ENCODE peak calls at places on chromosomes 5 and 9, in four cellular contexts. One of them, this sample, is unnamed.

GRCh38 chr5:131505237-131505908 is 129.7 kb downstream of the RAPGEF6 start:
- DNase-seq in HepG2: no peak
- DNase-seq in K562: no peak
- DNase-seq in GM12878: no peak
- DNase-seq in this sample: no peak

GRCh38 chr5:95620870-95621838 is 1.3 kb downstream of the GPR150 start:
- DNase-seq in HepG2: no peak
- DNase-seq in K562: no peak
- DNase-seq in GM12878: no peak
- DNase-seq in this sample: no peak

GRCh38 chr9:126794441-126794840 is 10.4 kb upstream of the ZBTB43 start:
- DNase-seq in HepG2: no peak
- DNase-seq in K562: no peak
- DNase-seq in GM12878: no peak
- DNase-seq in this sample: no peak

GRCh38 chr9:105835721-105836120 is 141.4 kb downstream of the TMEM38B start:
- DNase-seq in HepG2: no peak
- DNase-seq in K562: no peak
- DNase-seq in GM12878: no peak
- DNase-seq in this sample: no peak

GRCh38 chr5:25345240-25345771 is 700.5 kb upstream of the CDH10 start:
- DNase-seq in HepG2: no peak
- DNase-seq in K562: no peak
- DNase-seq in GM12878: no peak
- DNase-seq in this sample: no peak

GRCh38 chr5:122492675-122493074 is 180.6 kb downstream of the SNCAIP start:
- DNase-seq in HepG2: no peak
- DNase-seq in K562: peak
- DNase-seq in GM12878: no peak
- DNase-seq in this sample: peak

GRCh38 chr5:143316844-143317631 is 86.4 kb downstream of the NR3C1 start:
- DNase-seq in HepG2: no peak
- DNase-seq in K562: peak
- DNase-seq in GM12878: no peak
- DNase-seq in this sample: no peak

GRCh38 chr5:1093361-1093760 is 18.5 kb downstream of the SLC12A7 start:
- DNase-seq in HepG2: no peak
- DNase-seq in K562: no peak
- DNase-seq in GM12878: no peak
- DNase-seq in this sample: no peak

GRCh38 chr9:84277646-84278045 is 62.9 kb downstream of the SLC28A3 start:
- DNase-seq in HepG2: no peak
- DNase-seq in K562: no peak
- DNase-seq in GM12878: no peak
- DNase-seq in this sample: no peak

GRCh38 chr9:110316255-110316921 is 21.3 kb downstream of the TXNDC8 start:
- DNase-seq in HepG2: no peak
- DNase-seq in K562: no peak
- DNase-seq in GM12878: no peak
- DNase-seq in this sample: no peak

GRCh38 chr9:18718393-18718792 is 244.4 kb downstream of the ADAMTSL1 start:
- DNase-seq in HepG2: no peak
- DNase-seq in K562: no peak
- DNase-seq in GM12878: no peak
- DNase-seq in this sample: no peak

GRCh38 chr5:179375236-179375685 is 30.0 kb upstream of the ADAMTS2 start:
- DNase-seq in HepG2: no peak
- DNase-seq in K562: no peak
- DNase-seq in GM12878: no peak
- DNase-seq in this sample: no peak

GRCh38 chr5:10202089-10202753 is 47.5 kb downstream of the ATPSCKMT start:
- DNase-seq in HepG2: no peak
- DNase-seq in K562: no peak
- DNase-seq in GM12878: no peak
- DNase-seq in this sample: no peak

GRCh38 chr5:106401561-106401960 is 1269.2 kb downstream of the EFNA5 start:
- DNase-seq in HepG2: no peak
- DNase-seq in K562: no peak
- DNase-seq in GM12878: no peak
- DNase-seq in this sample: no peak

GRCh38 chr9:129026442-129027223 is 1.5 kb downstream of the SH3GLB2 start:
- DNase-seq in HepG2: peak
- DNase-seq in K562: peak
- DNase-seq in GM12878: no peak
- DNase-seq in this sample: no peak

GRCh38 chr9:129023908-129024233 is 4.3 kb downstream of the SH3GLB2 start:
- DNase-seq in HepG2: no peak
- DNase-seq in K562: no peak
- DNase-seq in GM12878: no peak
- DNase-seq in this sample: no peak

GRCh38 chr9:129021091-129021490 is 7.0 kb downstream of the SH3GLB2 start:
- DNase-seq in HepG2: no peak
- DNase-seq in K562: no peak
- DNase-seq in GM12878: peak
- DNase-seq in this sample: no peak

GRCh38 chr9:129022037-129022436 is 6.1 kb downstream of the SH3GLB2 start:
- DNase-seq in HepG2: no peak
- DNase-seq in K562: no peak
- DNase-seq in GM12878: no peak
- DNase-seq in this sample: no peak

DNA sequence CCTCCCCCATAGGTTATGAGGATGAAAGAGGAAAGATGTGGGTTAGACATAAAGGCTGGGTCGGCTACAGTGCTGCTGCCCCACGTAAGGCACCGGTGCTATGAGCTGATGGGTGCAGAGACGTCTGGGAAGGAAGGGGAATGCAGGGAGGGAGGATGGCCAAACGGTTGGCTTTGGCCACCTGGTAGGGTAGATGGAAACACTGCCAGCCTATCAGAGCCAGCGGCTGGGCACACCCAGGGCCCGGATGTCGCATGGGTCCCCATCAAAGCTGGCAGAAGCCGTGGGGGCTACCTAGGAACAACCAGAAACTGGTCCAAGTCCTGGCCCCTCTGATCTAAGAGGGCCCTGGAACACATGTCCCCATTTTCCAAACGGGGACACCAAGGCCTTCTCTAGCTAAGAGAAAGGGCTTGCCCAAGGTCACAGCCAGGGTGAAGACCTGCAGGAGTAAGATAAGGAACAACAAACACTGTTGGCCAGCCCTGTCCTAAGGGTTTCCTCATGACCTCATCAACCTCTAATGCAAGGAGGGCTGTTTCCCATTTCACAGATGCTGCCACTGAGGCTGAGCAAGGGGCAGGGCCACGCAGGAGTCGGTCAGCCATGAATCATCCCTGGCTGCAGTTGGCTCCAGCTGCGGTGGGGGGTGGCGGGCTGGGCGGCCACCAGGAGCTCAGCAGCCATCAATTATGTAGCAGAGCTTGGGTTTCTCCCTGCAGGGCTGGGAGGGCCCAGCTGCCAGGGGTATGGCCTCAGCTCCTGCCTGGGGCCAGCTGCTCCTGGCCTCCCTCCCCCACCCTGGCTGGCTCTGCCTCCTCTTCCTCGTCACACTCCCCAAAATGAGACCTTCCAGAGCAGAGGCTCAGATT is 4.9 kb downstream of the SH3GLB2 start:
- DNase-seq in HepG2: no peak
- DNase-seq in K562: peak
- DNase-seq in GM12878: no peak
- DNase-seq in this sample: peak
- TF ChIP-seq FOXM1 in HepG2: no peak
- TF ChIP-seq FOXM1 in K562: peak
- TF ChIP-seq FOXM1 in GM12878: no peak
- TF ChIP-seq FOXM1 in this sample: no peak

DNA sequence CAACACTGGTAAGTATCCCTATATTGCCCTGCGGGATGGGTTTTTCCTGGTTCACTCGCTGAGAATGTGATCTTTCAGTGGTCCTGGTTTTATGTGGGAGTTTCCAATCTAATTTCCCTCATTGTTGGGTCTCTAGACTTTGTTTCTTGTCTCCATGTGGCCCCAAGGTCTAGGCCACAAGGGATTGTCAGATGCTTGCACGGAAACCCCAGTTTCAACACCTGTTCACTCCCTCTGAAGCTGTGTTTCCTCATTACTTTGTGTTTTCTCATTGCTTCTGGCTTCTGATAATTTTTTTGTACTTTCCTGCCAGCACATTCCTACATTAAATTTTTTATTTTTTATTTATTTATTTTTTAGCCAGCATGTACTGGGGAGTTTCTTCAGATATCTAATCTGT is 191.5 kb downstream of the TTLL11 start:
- DNase-seq in HepG2: no peak
- DNase-seq in K562: no peak
- DNase-seq in GM12878: no peak
- DNase-seq in this sample: no peak
- TF ChIP-seq BHLHE40 in HepG2: no peak
- TF ChIP-seq BHLHE40 in K562: no peak
- TF ChIP-seq BHLHE40 in GM12878: no peak
- TF ChIP-seq BHLHE40 in this sample: no peak

GRCh38 chr9:136735812-136736480 is 6.8 kb downstream of the LCN10 start:
- DNase-seq in HepG2: no peak
- DNase-seq in K562: no peak
- DNase-seq in GM12878: no peak
- DNase-seq in this sample: no peak
- TF ChIP-seq TARDBP in HepG2: no peak
- TF ChIP-seq TARDBP in K562: no peak
- TF ChIP-seq TARDBP in GM12878: no peak
- TF ChIP-seq TARDBP in this sample: no peak

GRCh38 chr5:102554728-102555127 is 55.9 kb upstream of the SLCO6A1 start:
- DNase-seq in HepG2: peak
- DNase-seq in K562: no peak
- DNase-seq in GM12878: no peak
- DNase-seq in this sample: peak
- TF ChIP-seq FOXM1 in HepG2: no peak
- TF ChIP-seq FOXM1 in K562: no peak
- TF ChIP-seq FOXM1 in GM12878: no peak
- TF ChIP-seq FOXM1 in this sample: no peak

GRCh38 chr9:114080773-114081440 is 2.8 kb upstream of the AMBP start:
- DNase-seq in HepG2: peak
- DNase-seq in K562: no peak
- DNase-seq in GM12878: no peak
- DNase-seq in this sample: no peak
- TF ChIP-seq BHLHE40 in HepG2: no peak
- TF ChIP-seq BHLHE40 in K562: no peak
- TF ChIP-seq BHLHE40 in GM12878: no peak
- TF ChIP-seq BHLHE40 in this sample: no peak

DNA sequence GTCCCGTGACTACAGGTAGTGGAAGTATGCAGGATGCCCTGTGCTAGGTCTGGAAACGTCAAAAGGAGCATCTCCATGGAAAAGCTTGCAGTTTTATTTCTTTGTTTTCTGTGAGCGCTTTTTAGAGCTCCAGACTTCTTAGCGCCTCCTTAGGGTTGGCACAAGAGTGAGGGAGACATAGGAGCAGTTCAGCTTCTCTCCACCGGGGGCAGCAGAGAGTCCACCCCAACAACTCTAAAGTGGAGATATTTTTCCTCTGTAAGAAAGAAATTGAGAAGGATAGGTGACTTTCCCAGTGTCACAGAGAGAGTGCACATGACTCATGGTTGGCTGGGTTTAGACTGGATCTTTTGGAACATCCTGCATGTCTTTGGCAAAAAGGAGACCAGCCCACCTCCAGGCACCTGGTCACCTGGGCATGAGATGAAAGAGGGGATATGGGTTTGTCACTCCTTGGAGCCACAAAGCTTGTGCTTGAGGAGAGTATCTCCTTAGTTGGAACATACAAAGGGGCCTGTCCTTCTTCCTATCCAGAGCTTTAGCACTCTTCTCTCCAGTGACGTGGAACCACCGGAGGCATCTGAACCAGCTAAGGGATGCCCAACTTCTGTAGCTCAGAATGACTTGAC is 637.7 kb downstream of the SEMA5A start:
- DNase-seq in HepG2: no peak
- DNase-seq in K562: peak
- DNase-seq in GM12878: no peak
- DNase-seq in this sample: peak
- TF ChIP-seq TARDBP in HepG2: no peak
- TF ChIP-seq TARDBP in K562: no peak
- TF ChIP-seq TARDBP in GM12878: no peak
- TF ChIP-seq TARDBP in this sample: no peak

GRCh38 chr9:2955616-2956015 is 111.7 kb upstream of the PUM3 start:
- DNase-seq in HepG2: no peak
- DNase-seq in K562: no peak
- DNase-seq in GM12878: no peak
- DNase-seq in this sample: no peak
- TF ChIP-seq FOXM1 in HepG2: no peak
- TF ChIP-seq FOXM1 in K562: no peak
- TF ChIP-seq FOXM1 in GM12878: no peak
- TF ChIP-seq FOXM1 in this sample: no peak

GRCh38 chr9:121910491-121911040 is 182.5 kb downstream of the TTLL11 start:
- DNase-seq in HepG2: no peak
- DNase-seq in K562: no peak
- DNase-seq in GM12878: no peak
- DNase-seq in this sample: no peak

GRCh38 chr9:121914017-121914595 is 179.0 kb downstream of the TTLL11 start:
- DNase-seq in HepG2: no peak
- DNase-seq in K562: no peak
- DNase-seq in GM12878: no peak
- DNase-seq in this sample: no peak

GRCh38 chr9:121914604-121915303 is 178.4 kb downstream of the TTLL11 start:
- DNase-seq in HepG2: no peak
- DNase-seq in K562: no peak
- DNase-seq in GM12878: no peak
- DNase-seq in this sample: no peak

GRCh38 chr9:121915304-121915625 is 177.8 kb downstream of the TTLL11 start:
- DNase-seq in HepG2: no peak
- DNase-seq in K562: no peak
- DNase-seq in GM12878: no peak
- DNase-seq in this sample: no peak

DNA sequence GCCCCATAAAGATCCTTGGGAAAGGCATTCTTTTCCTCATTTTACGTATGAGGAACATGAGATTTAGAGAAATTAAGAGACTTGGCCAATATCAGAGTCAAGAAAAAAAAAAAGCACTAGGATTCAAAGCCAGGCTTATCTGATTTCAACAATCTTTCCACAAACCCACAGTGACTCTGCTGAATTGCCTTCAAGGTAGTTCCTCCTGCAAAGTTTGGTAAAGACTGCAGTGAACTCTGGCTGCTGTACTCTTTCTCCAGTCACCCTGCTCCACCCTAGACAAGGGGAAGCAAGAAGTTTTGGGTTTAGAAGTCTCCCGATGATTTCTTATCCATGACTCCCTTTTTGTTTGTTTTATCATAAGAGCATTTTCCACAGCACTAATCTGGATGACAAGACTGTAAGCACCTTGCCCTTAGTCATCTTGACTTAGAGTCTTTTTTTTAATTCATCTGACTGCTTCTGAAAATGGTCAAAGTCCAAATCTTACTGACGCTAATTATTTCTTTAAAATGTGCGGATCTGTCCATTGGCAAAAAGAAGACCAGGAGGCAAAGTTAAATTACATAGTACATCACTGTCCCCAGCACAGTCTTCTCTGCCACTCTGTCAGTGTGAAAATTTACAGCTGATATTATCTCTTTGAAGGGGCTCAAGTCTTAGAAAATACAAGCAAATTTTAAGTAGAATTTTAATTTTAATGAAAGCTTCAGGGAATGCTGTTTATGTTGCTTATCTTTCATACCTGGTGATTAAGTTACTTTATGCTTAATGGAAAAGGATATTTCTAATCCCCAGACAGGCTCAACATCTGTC is 180.1 kb downstream of the TTLL11 start:
- DNase-seq in HepG2: no peak
- DNase-seq in K562: no peak
- DNase-seq in GM12878: no peak
- DNase-seq in this sample: no peak
- TF ChIP-seq BHLHE40 in HepG2: no peak
- TF ChIP-seq BHLHE40 in K562: no peak
- TF ChIP-seq BHLHE40 in GM12878: no peak
- TF ChIP-seq BHLHE40 in this sample: no peak

GRCh38 chr9:7094052-7094451 is 336.3 kb downstream of the KDM4C start:
- DNase-seq in HepG2: peak
- DNase-seq in K562: no peak
- DNase-seq in GM12878: no peak
- DNase-seq in this sample: peak
- TF ChIP-seq TARDBP in HepG2: no peak
- TF ChIP-seq TARDBP in K562: no peak
- TF ChIP-seq TARDBP in GM12878: no peak
- TF ChIP-seq TARDBP in this sample: no peak